ENCODE peak calls at places on chromosome 7, in four cellular contexts. P, I, O and X are unnamed samples.
A peak's percentile ranks its signal among the peaks of the same experiment; 100 is the strongest.

GRCh38 chr7:30893357-30893756 is 18.3 kb upstream of the AQP1 start:
- DNase-seq in P (no peak), I (no peak), O (no peak), X (peak; percentile 98)

GRCh38 chr7:99380032-99380822 is 5.7 kb downstream of the ARPC1B start:
- DNase-seq in O (no peak), I (peak; percentile 56), P (peak; percentile 94), X (peak; percentile 79)

GRCh38 chr7:114370177-114370576 is 44.4 kb upstream of the FOXP2 start:
- DNase-seq in P (no peak), O (no peak), I (no peak), X (no peak)

GRCh38 chr7:27198871-27199801 is 755 bp downstream of the HOXA13 start:
- DNase-seq in I (no peak), P (no peak), O (no peak), X (no peak)

GRCh38 chr7:39605087-39605486 is 18.3 kb upstream of the RALA start:
- DNase-seq in I (no peak), O (no peak), P (no peak), X (no peak)

GRCh38 chr7:117435475-117436043 is 8.3 kb upstream of the ASZ1 start:
- DNase-seq in I (no peak), O (no peak), P (peak; percentile 73), X (no peak)

GRCh38 chr7:2567663-2568238 is 9.0 kb downstream of the IQCE start:
- DNase-seq in O (peak; percentile 42), P (no peak), I (no peak), X (no peak)

GRCh38 chr7:105776986-105777910 is 99.2 kb downstream of the ATXN7L1 start:
- DNase-seq in I (no peak), O (no peak), P (no peak), X (no peak)

GRCh38 chr7:104272767-104273384 is 55.5 kb upstream of the LHFPL3 start:
- DNase-seq in P (no peak), O (peak; percentile 36), I (peak; percentile 19), X (peak; percentile 55)

GRCh38 chr7:95710711-95711110 is 61.6 kb upstream of the DYNC1I1 start:
- DNase-seq in O (no peak), P (no peak), I (no peak), X (no peak)

GRCh38 chr7:7265057-7265456 is 82.7 kb downstream of the C1GALT1 start:
- DNase-seq in I (no peak), P (no peak), O (no peak), X (no peak)

GRCh38 chr7:107147464-107148214 is 21.2 kb upstream of the HBP1 start:
- DNase-seq in P (no peak), I (peak; percentile 48), O (peak; percentile 18), X (peak; percentile 69)

GRCh38 chr7:949021-949934 is 5.2 kb downstream of the ADAP1 start:
- DNase-seq in O (no peak), I (no peak), P (no peak), X (no peak)

GRCh38 chr7:142807855-142808460 is 37.2 kb downstream of the PRSS2 start:
- DNase-seq in P (peak; percentile 73), O (no peak), I (peak; percentile 38), X (peak; percentile 91)

GRCh38 chr7:139720705-139721231 is 57.0 kb downstream of the HIPK2 start:
- DNase-seq in I (no peak), P (no peak), O (no peak), X (peak; percentile 95)

GRCh38 chr7:149495785-149496641 is 1.6 kb downstream of the ZNF746 start:
- DNase-seq in P (no peak), I (no peak), O (peak; percentile 54), X (peak; percentile 69)

GRCh38 chr7:34041716-34042115 is 136.4 kb downstream of the BMPER start:
- DNase-seq in I (no peak), O (no peak), P (no peak), X (no peak)

DNA sequence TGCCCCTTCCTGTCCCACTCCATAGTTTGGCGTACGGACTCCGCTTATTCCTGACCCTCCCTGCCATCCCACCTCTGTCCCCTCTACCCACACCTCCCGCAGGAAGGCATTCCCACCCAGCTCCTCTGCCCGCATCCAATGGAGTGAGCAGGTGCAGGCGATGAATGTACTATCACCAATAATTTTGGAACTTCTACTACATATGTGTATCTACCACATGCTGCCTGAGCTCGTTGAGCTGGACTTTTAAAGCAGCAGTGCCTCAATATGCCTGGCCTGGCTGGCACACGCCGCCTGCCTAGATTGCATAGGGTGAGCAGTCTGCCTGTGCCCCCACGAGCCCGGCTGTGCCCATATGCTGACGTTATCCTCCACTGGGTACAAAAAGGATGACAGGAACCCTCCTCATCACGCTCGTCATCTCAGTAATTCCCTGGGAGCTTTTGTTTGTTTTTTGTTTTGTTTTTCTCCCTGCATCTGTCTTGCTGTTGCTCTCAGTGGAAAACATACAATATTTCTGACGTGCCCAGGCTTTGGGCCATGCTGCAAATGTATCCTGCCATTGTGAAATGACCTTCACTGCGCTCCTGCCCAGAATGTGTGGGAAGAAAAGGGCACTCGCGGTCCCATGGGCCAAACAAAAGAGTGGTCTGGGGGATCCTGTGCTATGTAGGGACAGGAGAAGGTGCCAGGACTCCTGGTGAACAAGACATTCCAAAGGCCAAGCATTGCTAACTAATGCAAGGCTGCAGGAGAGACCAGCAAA is 302.8 kb downstream of the PTPRN2 start:
- DNase-seq in P (no peak), I (no peak), O (no peak), X (no peak)
- H2AFZ ChIP-seq in P (no peak overlapping the region), I (no peak overlapping the region), O (no peak overlapping the region), X (no peak overlapping the region)

GRCh38 chr7:74289660-74290589 is 718 bp downstream of the CLIP2 start:
- DNase-seq in O (no peak), I (peak; percentile 76), P (no peak), X (no peak)
- TF ChIP-seq MYC in O (no peak), I (no peak), P (no peak), X (no peak)

DNA sequence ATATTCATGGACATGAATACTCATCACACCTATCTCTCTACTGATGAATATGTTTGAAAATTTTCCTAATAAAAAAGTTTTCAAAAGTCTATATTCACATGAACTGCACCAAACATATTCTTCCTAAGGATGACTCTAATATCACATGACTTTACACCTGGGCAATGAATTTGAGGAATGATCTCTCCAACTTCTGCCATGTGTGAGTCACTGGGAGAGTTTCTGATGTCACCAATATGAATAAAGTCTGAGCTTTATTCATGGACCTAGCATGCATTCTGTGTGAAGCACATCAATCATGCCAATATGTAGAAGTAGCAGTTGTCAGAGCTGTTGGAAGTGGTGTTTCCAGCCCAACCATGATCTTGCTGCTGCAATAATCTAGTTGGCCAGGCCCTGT is 91.8 kb upstream of the IFRD1 start:
- DNase-seq in P (no peak), I (no peak), O (no peak), X (no peak)
- H3K9me3 ChIP-seq in P (no peaks in the 10 kb centered on the region), I (no peaks in the 10 kb centered on the region), O (no peaks in the 10 kb centered on the region), X (no peaks in the 10 kb centered on the region)

GRCh38 chr7:70920886-70921285 is 211.1 kb upstream of the GALNT17 start:
- DNase-seq in I (no peak), O (no peak), P (no peak), X (no peak)

GRCh38 chr7:70925411-70926115 is 206.4 kb upstream of the GALNT17 start:
- DNase-seq in I (no peak), O (no peak), P (no peak), X (no peak)

GRCh38 chr7:70919491-70920073 is 212.4 kb upstream of the GALNT17 start:
- DNase-seq in O (no peak), I (no peak), P (no peak), X (no peak)

GRCh38 chr7:70923086-70923845 is 208.7 kb upstream of the GALNT17 start:
- DNase-seq in P (no peak), O (no peak), I (no peak), X (no peak)
- H2AFZ ChIP-seq in P (no peak overlapping the region), O (no peak overlapping the region), I (no peak overlapping the region), X (no peak overlapping the region)

DNA sequence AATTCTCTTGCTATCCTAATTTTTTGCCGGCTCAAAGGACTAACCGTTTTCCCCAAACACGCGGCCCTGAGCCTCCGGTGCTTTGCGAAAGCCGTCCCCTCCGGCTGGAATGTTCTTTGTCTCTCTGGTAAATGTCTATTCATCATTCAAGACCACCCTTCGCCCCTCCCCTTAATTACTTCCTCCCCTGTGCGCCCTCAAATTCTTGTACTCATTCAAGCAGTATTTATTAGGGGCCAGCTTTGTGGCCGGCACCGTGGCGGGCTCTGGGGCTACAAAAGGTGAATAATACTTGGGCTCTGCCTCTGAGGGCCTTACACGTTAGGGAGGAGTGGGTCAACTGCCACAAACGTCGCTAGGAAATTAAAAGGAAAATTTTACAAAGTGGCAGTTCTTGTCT is 1.6 kb upstream of the MEST start:
- DNase-seq in O (no peak), I (no peak), P (no peak), X (peak; percentile 15)
- TF ChIP-seq MYC in O (no peak), I (no peak), P (no peak), X (no peak)

DNA sequence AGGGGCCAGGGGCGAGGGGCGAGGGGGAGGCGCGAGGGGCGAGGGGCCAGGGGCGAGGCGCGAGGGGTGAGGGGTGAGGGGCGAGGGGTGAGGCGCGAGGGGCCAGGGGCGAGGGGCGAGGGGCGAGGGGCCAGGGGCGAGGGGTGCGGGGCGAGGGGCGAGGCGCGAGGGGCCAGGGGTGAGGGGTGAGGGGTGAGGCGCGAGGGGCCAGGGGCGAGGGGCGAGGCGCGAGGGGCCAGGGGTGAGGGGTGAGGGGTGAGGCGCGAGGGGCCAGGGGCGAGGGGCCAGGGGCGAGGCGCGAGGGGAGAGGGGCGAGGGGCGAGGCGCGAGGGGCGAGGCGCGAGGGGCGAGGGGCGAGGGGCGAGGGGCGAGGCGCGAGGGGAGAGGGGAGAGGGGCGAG is 192.3 kb downstream of the PTPRN2 start:
- DNase-seq in I (no peak), O (no peak), P (no peak), X (no peak)
- H3K9me3 ChIP-seq in I (no peaks in the 10 kb centered on the region), O (peaks cover 9% of the 10 kb centered on the region), P (no peaks in the 10 kb centered on the region), X (no peaks in the 10 kb centered on the region)

GRCh38 chr7:4661871-4662270 is 20.2 kb upstream of the FOXK1 start:
- DNase-seq in P (no peak), O (no peak), I (no peak), X (peak; percentile 31)
- H2AFZ ChIP-seq in P (no peak overlapping the region), O (no peak overlapping the region), I (no peak overlapping the region), X (no peak overlapping the region)

DNA sequence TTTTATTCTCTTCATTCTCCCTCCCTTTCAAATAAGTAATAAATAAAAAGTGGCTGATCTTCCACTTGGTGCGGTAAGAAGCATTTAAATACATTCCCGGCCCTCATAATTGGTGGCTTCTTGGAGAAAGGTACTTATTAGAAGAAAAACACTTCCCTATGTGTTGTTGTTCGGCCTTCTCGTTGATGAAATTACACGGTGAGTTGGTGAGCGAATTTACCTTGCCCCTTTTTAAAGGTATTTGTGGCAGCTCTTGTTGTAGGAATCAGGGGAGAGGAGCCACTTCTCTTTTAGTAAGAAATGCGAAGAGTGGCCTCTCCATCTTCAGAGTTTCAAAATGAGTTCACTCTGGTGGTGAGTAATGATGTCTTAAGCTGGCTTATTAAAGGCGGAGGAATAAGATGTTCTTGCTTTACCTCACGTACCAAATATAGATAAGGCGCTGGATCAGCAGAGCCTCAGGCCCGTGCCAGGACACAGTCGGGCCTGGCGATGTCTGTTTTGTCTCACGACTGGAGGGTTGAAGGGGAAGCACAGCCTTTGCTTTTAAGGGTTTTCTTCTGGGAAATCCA is 135.9 kb downstream of the CUX1 start:
- DNase-seq in O (no peak), I (no peak), P (peak; percentile 48), X (no peak)
- TF ChIP-seq MYC in O (no peak), I (no peak), P (no peak), X (no peak)